ENCODE peak calls at places on chromosomes 1 and 21, in four cellular contexts. L is left ventricle myocardium inferior, U is mammary epithelial cell, R is HCT116. H is an unnamed sample. For H3K4me1, the result is how much of the 10 kb centered on the place peaks cover.

GRCh38 chr1:240672132-240672811 is 60.3 kb upstream of the GREM2 start:
- DNase-seq in L (no peak), U (no peak), R (no peak), H (no peak)

GRCh38 chr1:41780322-41780721 is 138.4 kb downstream of the HIVEP3 start:
- DNase-seq in U (no peak), R (no peak), L (no peak), H (no peak)

GRCh38 chr1:22727873-22728272 is 17.2 kb downstream of the EPHB2 start:
- DNase-seq in R (no peak), U (no peak), L (no peak), H (no peak)

GRCh38 chr1:236868625-236869467 is 73.8 kb downstream of the MTR start:
- DNase-seq in U (peak), L (no peak), R (peak), H (no peak)

GRCh38 chr1:228367798-228368791 is 38.5 kb downstream of the TRIM11 start:
- DNase-seq in U (no peak), R (no peak), L (no peak), H (peak)

GRCh38 chr1:154574715-154575114 is 7.1 kb downstream of the CHRNB2 start:
- DNase-seq in R (no peak), U (no peak), L (no peak), H (no peak)

GRCh38 chr1:226816585-226816984 is 53.8 kb upstream of the PSEN2 start:
- DNase-seq in R (peak), L (no peak), U (peak), H (no peak)

GRCh38 chr1:20634594-20635084 is 1.4 kb downstream of the PINK1 start:
- DNase-seq in U (peak), R (no peak), L (no peak), H (no peak)

GRCh38 chr1:36034692-36035091 is 49.2 kb upstream of the TEKT2 start:
- DNase-seq in U (peak), R (no peak), L (no peak), H (no peak)

GRCh38 chr1:23400324-23401110 is 24.0 kb downstream of the TCEA3 start:
- DNase-seq in R (no peak), U (no peak), L (no peak), H (peak)

GRCh38 chr1:157356611-157357010 is 195.7 kb downstream of the FCRL5 start:
- DNase-seq in U (no peak), R (no peak), L (no peak), H (no peak)

GRCh38 chr1:11482904-11483479 is 4.0 kb downstream of the DISP3 start:
- DNase-seq in U (no peak), R (no peak), L (no peak), H (no peak)

GRCh38 chr1:165525708-165526107 is 18.1 kb upstream of the LRRC52 start:
- DNase-seq in R (no peak), L (no peak), U (no peak), H (no peak)

GRCh38 chr1:245684636-245685035 is 529.9 kb downstream of the KIF26B start:
- DNase-seq in U (no peak), L (no peak), R (no peak), H (no peak)

GRCh38 chr1:226882631-226883409 is 12.4 kb downstream of the PSEN2 start:
- DNase-seq in L (no peak), U (no peak), R (no peak), H (peak)

GRCh38 chr1:27646676-27647075 is 11.7 kb upstream of the FGR start:
- DNase-seq in U (no peak), L (no peak), R (no peak), H (no peak)

GRCh38 chr1:37096523-37096922 is 62.2 kb upstream of the GRIK3 start:
- DNase-seq in R (peak), U (no peak), L (no peak), H (no peak)

GRCh38 chr1:99566290-99567021 is 79.5 kb upstream of the PALMD start:
- DNase-seq in U (no peak), R (no peak), L (no peak), H (no peak)

GRCh38 chr1:36125129-36125991 is at the start of gene COL8A2:
- DNase-seq in R (no peak), U (no peak), L (peak), H (peak)

GRCh38 chr21:29640233-29640554 is 299.6 kb downstream of the GRIK1 start:
- DNase-seq in L (no peak), R (no peak), U (no peak), H (no peak)

GRCh38 chr1:193567937-193568336 is 381.5 kb upstream of the B3GALT2 start:
- DNase-seq in U (no peak), L (no peak), R (no peak), H (no peak)

GRCh38 chr21:41431788-41432548 is 5.9 kb downstream of the MX1 start:
- DNase-seq in U (no peak), R (no peak), L (no peak), H (peak)

GRCh38 chr1:202805886-202806511 is 2.2 kb downstream of the KDM5B start:
- DNase-seq in L (no peak), R (no peak), U (peak), H (no peak)
- H3K4me1 ChIP-seq in L (half or more), R (half or more), U (under half), H (under half)

DNA sequence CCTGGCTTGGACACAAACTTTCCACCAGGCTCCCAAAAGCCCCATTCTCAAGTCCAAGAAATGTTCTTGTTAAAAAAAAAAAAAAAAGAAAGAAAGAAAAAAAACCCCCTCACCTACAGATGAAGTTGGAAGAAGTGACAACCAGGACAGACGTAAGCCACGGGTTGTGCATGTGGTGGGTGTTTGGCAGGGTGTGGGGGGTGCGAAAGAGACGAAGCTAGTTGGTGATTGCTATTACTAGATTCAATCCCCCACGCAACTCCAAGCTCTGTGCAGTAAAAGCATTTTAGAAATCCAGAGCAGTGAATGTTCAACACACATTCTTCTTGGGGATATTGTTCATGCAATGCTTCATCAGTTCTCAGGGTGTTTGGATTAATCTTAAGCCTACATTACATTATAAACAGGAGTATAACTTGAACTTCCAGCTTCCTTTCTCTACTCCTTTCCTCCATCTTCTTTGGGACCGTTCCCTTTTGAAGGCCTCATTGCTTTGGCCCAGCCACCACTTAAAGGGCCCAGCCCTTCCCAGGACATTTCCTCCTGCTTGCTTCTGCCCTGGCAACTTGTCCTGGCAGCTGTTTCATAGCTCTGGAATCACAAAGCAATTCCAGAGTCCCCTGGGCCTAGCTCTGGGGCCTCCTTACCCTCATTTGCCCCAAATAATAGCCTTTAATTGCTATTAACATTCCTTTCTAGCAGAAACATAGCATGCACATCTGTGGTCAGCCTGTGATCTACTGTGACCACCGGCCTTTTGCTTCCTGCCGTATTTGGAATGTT is 41.7 kb downstream of the PHC2 start:
- DNase-seq in R (no peak), L (peak), U (no peak), H (no peak)
- H3K27ac ChIP-seq in R (no peak), L (peak), U (no peak), H (peak)

DNA sequence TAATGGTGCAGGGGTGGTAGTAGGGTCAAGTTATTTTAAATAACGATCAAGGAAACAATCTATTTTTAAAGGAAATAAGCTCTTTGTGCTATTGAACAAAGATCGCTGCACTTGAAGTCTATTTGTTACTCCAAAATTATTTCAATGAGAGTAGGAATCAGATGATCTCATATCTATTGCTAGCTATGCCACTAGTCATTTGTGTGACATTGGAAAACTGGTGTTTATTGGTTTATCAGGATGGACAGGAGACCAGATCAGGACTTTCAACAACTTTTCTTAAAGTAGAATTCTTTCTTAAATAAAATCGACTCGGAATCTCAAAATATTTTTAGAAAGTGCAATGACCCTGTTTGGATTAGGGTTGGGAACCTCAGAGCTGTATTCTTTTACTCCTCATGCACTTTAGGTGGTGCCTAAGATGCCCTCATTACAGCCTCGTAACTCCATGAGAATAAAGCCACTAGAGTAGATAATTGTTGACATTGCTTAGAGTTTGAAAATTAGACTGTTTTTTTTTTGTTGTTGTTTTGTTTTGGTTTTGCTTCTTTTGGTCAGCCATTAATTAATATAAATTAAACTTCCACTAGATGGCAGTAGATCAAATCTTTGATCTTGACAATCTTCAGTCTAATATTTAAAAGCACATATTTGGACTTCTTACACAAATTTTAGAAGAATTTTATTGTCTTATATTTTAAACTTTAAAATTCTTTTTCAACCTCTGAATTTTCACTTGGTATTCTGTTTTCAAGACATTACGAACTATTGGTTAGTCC is 352.4 kb downstream of the USP25 start:
- DNase-seq in L (no peak), R (no peak), U (no peak), H (no peak)
- TF ChIP-seq CTCF in L (peak), R (no peak), U (peak), H (peak)

DNA sequence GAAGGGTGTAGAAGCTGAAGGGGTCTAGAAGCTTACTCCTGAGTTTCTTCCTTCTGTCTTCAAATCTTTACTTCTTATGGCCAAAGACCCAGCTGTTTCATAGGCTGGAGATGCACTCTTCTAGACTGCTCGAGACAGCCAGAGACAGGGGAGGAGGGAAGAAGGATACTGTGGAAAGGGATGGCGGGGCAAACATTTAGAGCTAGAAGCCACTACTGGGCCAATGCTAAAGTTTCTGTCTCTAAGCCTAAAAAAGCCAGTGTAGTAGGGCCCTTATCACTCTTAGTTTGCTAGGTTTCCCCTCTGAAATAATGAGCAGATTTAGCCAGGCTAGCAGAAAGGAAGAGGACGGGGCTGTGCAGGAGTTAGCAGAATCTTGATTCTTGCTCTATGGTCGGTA is 17.0 kb downstream of the REG4 start:
- DNase-seq in L (no peak), U (no peak), R (no peak), H (no peak)
- H3K4me1 ChIP-seq in L (under half), U (under half), R (under half), H (under half)

DNA sequence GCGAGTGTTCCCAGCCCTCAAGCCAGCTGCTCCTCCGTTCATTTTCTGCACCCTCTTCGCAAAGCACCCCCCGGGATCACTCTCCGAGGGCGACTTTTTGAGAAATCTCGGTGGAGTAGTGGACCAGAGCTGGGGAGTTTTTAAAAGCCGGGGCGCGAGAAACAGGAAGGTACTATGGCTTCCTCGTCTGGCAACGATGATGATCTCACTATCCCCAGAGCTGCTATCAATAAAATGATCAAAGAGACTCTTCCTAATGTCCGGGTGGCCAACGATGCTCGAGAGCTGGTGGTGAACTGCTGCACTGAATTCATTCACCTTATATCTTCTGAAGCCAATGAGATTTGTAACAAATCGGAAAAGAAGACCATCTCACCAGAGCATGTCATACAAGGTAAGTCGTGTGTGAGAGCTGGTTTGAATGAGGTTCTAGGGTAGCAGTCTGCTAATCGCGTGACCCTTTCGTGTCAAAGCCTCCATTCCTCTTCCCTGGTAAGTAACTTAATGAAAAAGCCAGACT is 825 bp downstream of the DR1 start:
- DNase-seq in U (peak), L (no peak), R (no peak), H (no peak)
- H3K27ac ChIP-seq in U (peak), L (peak), R (peak), H (peak)

GRCh38 chr1:153547560-153548551 is 1.2 kb downstream of the S100A3 start:
- DNase-seq in L (no peak), R (no peak), U (peak), H (peak)

GRCh38 chr1:153545067-153546055 is at the start of gene S100A4:
- DNase-seq in R (peak), L (peak), U (peak), H (peak)

GRCh38 chr1:153546371-153546770 is 765 bp upstream of the S100A4 start:
- DNase-seq in R (no peak), U (no peak), L (no peak), H (peak)

GRCh38 chr1:153548722-153549695 is at the start of gene S100A3:
- DNase-seq in U (peak), R (no peak), L (peak), H (peak)

GRCh38 chr1:153546796-153547559 is 1.4 kb upstream of the S100A4 start:
- DNase-seq in U (peak), L (no peak), R (no peak), H (peak)
- TF ChIP-seq CTCF in U (no peak), L (no peak), R (no peak), H (no peak)

DNA sequence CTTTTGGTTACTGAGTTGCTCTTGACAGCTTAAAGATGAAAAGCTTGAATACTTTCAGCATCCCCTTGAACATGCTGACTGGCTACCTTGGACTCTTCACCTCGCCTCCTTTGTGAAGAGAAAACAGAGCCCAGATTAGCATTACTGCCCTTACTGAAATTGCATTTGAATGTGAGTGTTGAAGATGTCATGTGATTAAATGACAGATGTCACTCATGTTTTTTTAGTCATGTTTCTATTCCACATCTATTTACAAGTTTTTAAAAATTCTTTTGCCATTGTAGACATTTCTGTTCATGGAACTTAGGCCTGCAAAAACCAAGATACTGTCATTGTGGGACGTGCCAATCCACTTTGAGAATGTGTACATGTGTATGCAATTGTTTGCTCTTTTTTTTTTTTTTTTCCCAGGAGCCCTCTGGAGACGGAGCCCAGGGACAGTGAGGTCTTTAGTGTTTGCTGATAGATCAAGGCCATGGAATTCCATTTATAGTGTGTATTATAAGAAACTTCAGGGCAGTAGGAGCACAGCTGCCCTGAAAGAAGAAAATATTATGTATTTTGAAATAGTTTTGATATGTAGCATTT is 25.7 kb upstream of the IVNS1ABP start:
- DNase-seq in R (no peak), U (no peak), L (no peak), H (no peak)
- H3K4me1 ChIP-seq in R (under half), U (under half), L (under half), H (under half)

GRCh38 chr21:44052830-44053226 is 40.7 kb downstream of the TRAPPC10 start:
- DNase-seq in U (no peak), L (no peak), R (no peak), H (peak)
- H3K27ac ChIP-seq in U (no peak), L (peak), R (no peak), H (no peak)

DNA sequence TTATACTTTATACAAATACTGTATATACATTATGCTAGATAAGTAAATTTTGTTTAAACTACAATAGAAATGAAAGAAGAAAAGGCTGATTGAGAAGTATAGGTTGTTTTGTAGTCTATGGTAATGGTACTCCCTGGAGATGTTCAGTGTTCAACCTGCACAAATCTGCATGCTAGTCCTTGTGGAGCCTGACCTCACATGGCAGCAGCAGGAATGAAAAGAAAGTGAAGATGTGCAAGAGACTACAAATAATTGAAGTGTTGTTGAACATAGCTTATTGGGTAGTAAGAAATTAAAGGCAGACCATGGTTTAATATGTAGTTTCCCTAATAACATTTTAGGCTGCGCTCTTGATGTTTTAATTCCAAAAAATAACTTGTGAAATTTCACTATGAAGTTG is 201.2 kb downstream of the TGFB2 start:
- DNase-seq in R (no peak), L (no peak), U (no peak), H (no peak)
- TF ChIP-seq CTCF in R (no peak), L (no peak), U (peak), H (no peak)

GRCh38 chr1:117803318-117803717 is 126.1 kb downstream of the GDAP2 start:
- DNase-seq in U (no peak), R (no peak), L (no peak), H (no peak)

GRCh38 chr1:117802546-117803257 is 126.7 kb downstream of the GDAP2 start:
- DNase-seq in U (peak), L (no peak), R (no peak), H (no peak)
- H3K4me1 ChIP-seq in U (under half), L (under half), R (under half), H (under half)